ENCODE peak calls at places on chromosome 7, in five cellular contexts. One of them, this sample, is unnamed.

GRCh38 chr7:31734456-31734855 is 47.4 kb downstream of the PPP1R17 start:
- DNase-seq in stomach: no peak
- DNase-seq in NCI-H1105: no peak
- DNase-seq in HEK293T: no peak
- DNase-seq in cardiac muscle cell: no peak
- DNase-seq in this sample: no peak

GRCh38 chr7:73698410-73698809 is 15.0 kb downstream of the BUD23 start:
- DNase-seq in stomach: no peak
- DNase-seq in NCI-H1105: no peak
- DNase-seq in HEK293T: no peak
- DNase-seq in cardiac muscle cell: no peak
- DNase-seq in this sample: no peak

GRCh38 chr7:88276605-88277153 is 30.0 kb downstream of the STEAP4 start:
- DNase-seq in stomach: no peak
- DNase-seq in NCI-H1105: no peak
- DNase-seq in HEK293T: no peak
- DNase-seq in cardiac muscle cell: no peak
- DNase-seq in this sample: no peak

GRCh38 chr7:135756191-135756590 is 7.6 kb upstream of the FAM180A start:
- DNase-seq in stomach: no peak
- DNase-seq in NCI-H1105: no peak
- DNase-seq in HEK293T: no peak
- DNase-seq in cardiac muscle cell: no peak
- DNase-seq in this sample: no peak

GRCh38 chr7:151243411-151244155 is 4.9 kb downstream of the SMARCD3 start:
- DNase-seq in stomach: no peak
- DNase-seq in NCI-H1105: peak; percentile 26
- DNase-seq in HEK293T: no peak
- DNase-seq in cardiac muscle cell: no peak
- DNase-seq in this sample: no peak

GRCh38 chr7:5690931-5691461 is 90.5 kb downstream of the RNF216 start:
- DNase-seq in stomach: no peak
- DNase-seq in NCI-H1105: no peak
- DNase-seq in HEK293T: no peak
- DNase-seq in cardiac muscle cell: no peak
- DNase-seq in this sample: no peak

GRCh38 chr7:12162420-12163113 is 48.5 kb upstream of the TMEM106B start:
- DNase-seq in stomach: no peak
- DNase-seq in NCI-H1105: no peak
- DNase-seq in HEK293T: no peak
- DNase-seq in cardiac muscle cell: no peak
- DNase-seq in this sample: no peak

GRCh38 chr7:91685544-91685943 is 195.0 kb downstream of the MTERF1 start:
- DNase-seq in stomach: no peak
- DNase-seq in NCI-H1105: no peak
- DNase-seq in HEK293T: no peak
- DNase-seq in cardiac muscle cell: no peak
- DNase-seq in this sample: no peak

GRCh38 chr7:94394399-94395140 is at the start of gene COL1A2:
- DNase-seq in stomach: peak; percentile 32
- DNase-seq in NCI-H1105: no peak
- DNase-seq in HEK293T: no peak
- DNase-seq in cardiac muscle cell: peak; percentile 58
- DNase-seq in this sample: peak; percentile 39

GRCh38 chr7:130920122-130920521 is 186.1 kb upstream of the KLF14 start:
- DNase-seq in stomach: no peak
- DNase-seq in NCI-H1105: no peak
- DNase-seq in HEK293T: no peak
- DNase-seq in cardiac muscle cell: no peak
- DNase-seq in this sample: no peak

GRCh38 chr7:144403102-144403501 is 391 bp downstream of the NOBOX start:
- DNase-seq in stomach: no peak
- DNase-seq in NCI-H1105: no peak
- DNase-seq in HEK293T: no peak
- DNase-seq in cardiac muscle cell: no peak
- DNase-seq in this sample: no peak

GRCh38 chr7:73703985-73704639 is 15.4 kb downstream of the STX1A start:
- DNase-seq in stomach: peak; percentile 57
- DNase-seq in NCI-H1105: no peak
- DNase-seq in HEK293T: peak; percentile 77
- DNase-seq in cardiac muscle cell: peak; percentile 88
- DNase-seq in this sample: peak; percentile 61

GRCh38 chr7:143258830-143259229 is 4.4 kb upstream of the GSTK1 start:
- DNase-seq in stomach: no peak
- DNase-seq in NCI-H1105: no peak
- DNase-seq in HEK293T: no peak
- DNase-seq in cardiac muscle cell: no peak
- DNase-seq in this sample: no peak

GRCh38 chr7:128924706-128925588 is 12.8 kb upstream of the IRF5 start:
- DNase-seq in stomach: no peak
- DNase-seq in NCI-H1105: no peak
- DNase-seq in HEK293T: no peak
- DNase-seq in cardiac muscle cell: no peak
- DNase-seq in this sample: no peak

GRCh38 chr7:133698127-133698526 is 429.0 kb upstream of the LRGUK start:
- DNase-seq in stomach: no peak
- DNase-seq in NCI-H1105: no peak
- DNase-seq in HEK293T: no peak
- DNase-seq in cardiac muscle cell: no peak
- DNase-seq in this sample: no peak

GRCh38 chr7:156898938-156899337 is 6.0 kb upstream of the LMBR1 start:
- DNase-seq in stomach: no peak
- DNase-seq in NCI-H1105: no peak
- DNase-seq in HEK293T: no peak
- DNase-seq in cardiac muscle cell: no peak
- DNase-seq in this sample: no peak

GRCh38 chr7:44240983-44241510 is 40.3 kb downstream of the YKT6 start:
- DNase-seq in stomach: peak; percentile 75
- DNase-seq in NCI-H1105: peak; percentile 45
- DNase-seq in HEK293T: peak; percentile 89
- DNase-seq in cardiac muscle cell: peak; percentile 90
- DNase-seq in this sample: peak; percentile 71

GRCh38 chr7:26292768-26293560 is 1.3 kb downstream of the SNX10 start:
- DNase-seq in stomach: no peak
- DNase-seq in NCI-H1105: no peak
- DNase-seq in HEK293T: no peak
- DNase-seq in cardiac muscle cell: no peak
- DNase-seq in this sample: peak; percentile 8

GRCh38 chr7:128035712-128036111 is 4.5 kb upstream of the LRRC4 start:
- DNase-seq in stomach: no peak
- DNase-seq in NCI-H1105: peak; percentile 11
- DNase-seq in HEK293T: peak; percentile 54
- DNase-seq in cardiac muscle cell: no peak
- DNase-seq in this sample: no peak

GRCh38 chr7:65441010-65441409 is 67.4 kb downstream of the ZNF92 start:
- DNase-seq in stomach: no peak
- DNase-seq in NCI-H1105: no peak
- DNase-seq in HEK293T: peak; percentile 15
- DNase-seq in cardiac muscle cell: no peak
- DNase-seq in this sample: no peak

GRCh38 chr7:67777119-67777518 is 780.5 kb downstream of the TYW1 start:
- DNase-seq in stomach: no peak
- DNase-seq in NCI-H1105: no peak
- DNase-seq in HEK293T: no peak
- DNase-seq in cardiac muscle cell: no peak
- DNase-seq in this sample: no peak

GRCh38 chr7:74356589-74357315 is 67.5 kb downstream of the CLIP2 start:
- DNase-seq in stomach: no peak
- DNase-seq in NCI-H1105: no peak
- DNase-seq in HEK293T: no peak
- DNase-seq in cardiac muscle cell: no peak
- DNase-seq in this sample: no peak

This sample was measured in endothelial cell.